ENCODE peak calls at places on chromosomes 4 and X, in ten cellular contexts. G is A549; K is CD4-positive, CD25-positive, alpha-beta regulatory T cell; H is pancreas; M is transverse colon; L is Karpas-422; R is heart left ventricle; P is body of pancreas; J is cardiac muscle cell; E is upper lobe of right lung. Q is an unnamed sample. For H3K4me1, the result is how much of the 10 kb centered on the place peaks cover.

GRCh38 chrX:13377537-13377936 is 57.7 kb upstream of the ATXN3L start:
- DNase-seq in G (no peak), K (no peak), H (no peak), M (no peak), L (no peak), R (peak), P (no peak), J (peak), E (no peak), Q (no peak)

GRCh38 chr4:140395668-140396067 is 22.2 kb downstream of the SCOC start:
- DNase-seq in G (no peak), K (no peak), H (no peak), M (no peak), L (no peak), R (no peak), P (no peak), J (no peak), E (no peak), Q (no peak)

GRCh38 chr4:52824603-52825310 is 37.4 kb upstream of the RASL11B start:
- DNase-seq in G (no peak), K (no peak), H (peak), M (no peak), L (no peak), R (peak), P (no peak), J (peak), E (no peak), Q (no peak)

GRCh38 chr4:140252144-140252741 is 98.3 kb upstream of the MAML3 start:
- DNase-seq in G (peak), K (no peak), H (no peak), M (peak), L (peak), R (no peak), P (peak), J (peak), E (peak), Q (no peak)

GRCh38 chr4:39452153-39452859 is 6.4 kb downstream of the RPL9 start:
- DNase-seq in G (no peak), K (no peak), H (no peak), M (no peak), L (no peak), R (no peak), P (no peak), J (no peak), E (no peak), Q (no peak)

GRCh38 chrX:71432733-71433132 is 66.6 kb downstream of the TAF1 start:
- DNase-seq in G (no peak), K (no peak), H (no peak), M (no peak), L (no peak), R (no peak), P (no peak), J (no peak), E (no peak), Q (no peak)

GRCh38 chr4:23889368-23889767 is 479 bp downstream of the PPARGC1A start:
- DNase-seq in G (no peak), K (no peak), H (no peak), M (no peak), L (no peak), R (no peak), P (no peak), J (no peak), E (no peak), Q (no peak)

GRCh38 chrX:40105791-40106676 is 8.3 kb upstream of the BCOR start:
- DNase-seq in G (peak), K (peak), H (peak), M (peak), L (peak), R (peak), P (peak), J (peak), E (peak), Q (peak)

GRCh38 chr4:99722006-99722405 is 64.4 kb upstream of the C4orf54 start:
- DNase-seq in G (no peak), K (no peak), H (no peak), M (no peak), L (no peak), R (no peak), P (no peak), J (no peak), E (no peak), Q (no peak)

GRCh38 chr4:43242611-43243010 is 350.1 kb downstream of the GRXCR1 start:
- DNase-seq in G (no peak), K (no peak), H (no peak), M (no peak), L (no peak), R (no peak), P (no peak), J (peak), E (no peak), Q (no peak)

GRCh38 chrX:110215411-110215810 is 102.5 kb downstream of the AMMECR1 start:
- DNase-seq in G (no peak), K (no peak), H (no peak), M (no peak), L (no peak), R (no peak), P (no peak), J (no peak), E (no peak), Q (no peak)

GRCh38 chr4:48654015-48654664 is 125.9 kb downstream of the FRYL start:
- DNase-seq in G (no peak), K (no peak), H (no peak), M (no peak), L (no peak), R (no peak), P (no peak), J (peak), E (no peak), Q (no peak)

GRCh38 chr4:54446556-54446955 is 211.2 kb upstream of the KIT start:
- DNase-seq in G (no peak), K (no peak), H (no peak), M (no peak), L (no peak), R (no peak), P (no peak), J (peak), E (no peak), Q (no peak)

GRCh38 chr4:4861592-4862551 is 2.4 kb downstream of the MSX1 start:
- DNase-seq in G (no peak), K (no peak), H (no peak), M (no peak), L (no peak), R (no peak), P (no peak), J (no peak), E (no peak), Q (no peak)

GRCh38 chrX:119734897-119735339 is 23.5 kb upstream of the SOWAHD start:
- DNase-seq in G (no peak), K (no peak), H (peak), M (peak), L (no peak), R (peak), P (peak), J (peak), E (peak), Q (no peak)

DNA sequence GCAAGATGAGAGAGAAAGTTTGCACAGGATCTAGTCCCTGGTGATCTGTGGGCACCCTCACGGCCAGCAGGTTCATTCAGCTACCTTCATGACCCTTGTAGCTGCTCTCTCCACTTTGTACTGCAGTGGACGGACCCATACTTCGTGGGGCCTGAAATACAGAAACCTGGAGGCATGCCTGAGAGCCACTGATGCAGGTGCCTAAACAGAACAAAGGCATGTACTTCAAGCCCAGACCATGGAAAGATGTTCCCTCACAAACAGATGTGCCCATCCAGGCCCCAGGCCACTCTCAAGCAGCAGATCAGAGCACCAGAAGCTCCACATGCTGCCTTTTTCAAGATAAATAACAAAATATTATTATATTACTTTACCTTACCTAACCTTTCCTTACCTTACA is 1629.0 kb downstream of the ARAP2 start:
- DNase-seq in G (no peak), K (no peak), H (no peak), M (no peak), L (no peak), R (no peak), P (no peak), J (no peak), E (peak), Q (no peak)
- H3K4me1 ChIP-seq in G (under half), K (under half), H (under half), M (under half), L (under half), R (under half), P (under half), J (under half), E (under half), Q (under half)

GRCh38 chr4:41321216-41321945 is 64.7 kb downstream of the UCHL1 start:
- DNase-seq in G (no peak), K (no peak), H (no peak), M (no peak), L (no peak), R (no peak), P (no peak), J (no peak), E (no peak), Q (no peak)

GRCh38 chr4:41318839-41319530 is 62.3 kb downstream of the UCHL1 start:
- DNase-seq in G (peak), K (no peak), H (no peak), M (no peak), L (no peak), R (no peak), P (no peak), J (no peak), E (no peak), Q (no peak)

GRCh38 chr4:41320786-41321185 is 64.1 kb downstream of the UCHL1 start:
- DNase-seq in G (no peak), K (no peak), H (no peak), M (no peak), L (no peak), R (no peak), P (no peak), J (no peak), E (no peak), Q (no peak)

GRCh38 chr4:41320278-41320677 is 63.5 kb downstream of the UCHL1 start:
- DNase-seq in G (no peak), K (no peak), H (no peak), M (no peak), L (no peak), R (no peak), P (no peak), J (no peak), E (no peak), Q (no peak)

GRCh38 chr4:41319553-41319952 is 62.8 kb downstream of the UCHL1 start:
- DNase-seq in G (peak), K (no peak), H (no peak), M (no peak), L (no peak), R (no peak), P (no peak), J (no peak), E (no peak), Q (no peak)
- H3K27ac ChIP-seq in G (peak), K (no peak), H (no peak), M (no peak), L (no peak), R (no peak), P (no peak), J (no peak), E (no peak), Q (no peak)

GRCh38 chrX:149715468-149715867 is 3.6 kb downstream of the MAGEA11 start:
- DNase-seq in G (no peak), K (no peak), H (no peak), M (no peak), L (peak), R (no peak), P (no peak), J (no peak), E (no peak), Q (no peak)

GRCh38 chrX:149721778-149722177 is 9.9 kb downstream of the MAGEA11 start:
- DNase-seq in G (no peak), K (no peak), H (no peak), M (peak), L (no peak), R (no peak), P (no peak), J (no peak), E (no peak), Q (no peak)

GRCh38 chrX:149717803-149718202 is 5.9 kb downstream of the MAGEA11 start:
- DNase-seq in G (no peak), K (no peak), H (no peak), M (peak), L (no peak), R (no peak), P (no peak), J (no peak), E (no peak), Q (no peak)

GRCh38 chrX:149718757-149719156 is 6.9 kb downstream of the MAGEA11 start:
- DNase-seq in G (no peak), K (no peak), H (no peak), M (no peak), L (no peak), R (no peak), P (no peak), J (no peak), E (no peak), Q (no peak)

GRCh38 chrX:149720021-149720689 is 8.3 kb downstream of the MAGEA11 start:
- DNase-seq in G (no peak), K (no peak), H (peak), M (peak), L (no peak), R (no peak), P (peak), J (no peak), E (no peak), Q (no peak)
- H3K4me3 ChIP-seq in G (no peak), K (no peak), H (no peak), M (no peak), L (no peak), R (no peak), P (no peak), J (no peak), E (no peak), Q (no peak)

DNA sequence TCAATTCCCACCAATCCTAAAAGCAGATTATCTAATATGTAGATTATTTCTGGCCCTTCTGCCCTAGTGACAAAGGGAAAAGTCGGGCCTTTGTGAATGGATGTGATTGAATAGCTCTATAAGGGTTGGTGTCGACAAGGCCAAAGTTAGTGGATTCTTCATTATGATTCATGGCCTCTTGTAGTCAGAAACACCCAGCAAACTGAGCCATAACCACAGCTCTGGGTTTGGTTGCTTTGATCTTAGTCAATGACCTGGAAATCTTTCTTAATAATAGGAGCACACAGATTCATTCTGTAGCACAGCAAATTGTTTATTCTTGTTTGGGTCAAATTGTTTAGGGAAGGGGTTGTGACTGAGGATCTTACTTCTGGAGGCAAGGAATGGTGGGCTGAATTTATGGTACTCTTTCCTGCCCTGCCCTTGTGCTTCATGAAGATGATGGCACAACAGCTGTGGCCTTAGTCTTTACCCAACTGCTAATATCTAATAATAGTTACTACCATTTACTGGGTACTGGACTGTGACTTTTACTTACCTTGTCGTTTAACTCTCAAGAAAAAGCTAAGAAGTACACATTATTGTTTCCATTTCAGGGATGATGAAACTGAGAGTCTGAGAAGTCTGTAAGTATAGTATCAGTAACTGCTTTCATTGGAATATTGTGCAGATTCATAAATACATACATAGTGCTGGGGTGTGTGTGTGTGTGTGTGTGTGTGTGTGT is 74.0 kb downstream of the AFF2 start:
- DNase-seq in G (no peak), K (no peak), H (no peak), M (no peak), L (peak), R (no peak), P (no peak), J (no peak), E (no peak), Q (no peak)
- H3K4me1 ChIP-seq in G (under half), K (under half), H (under half), M (under half), L (half or more), R (under half), P (under half), J (under half), E (under half), Q (under half)

DNA sequence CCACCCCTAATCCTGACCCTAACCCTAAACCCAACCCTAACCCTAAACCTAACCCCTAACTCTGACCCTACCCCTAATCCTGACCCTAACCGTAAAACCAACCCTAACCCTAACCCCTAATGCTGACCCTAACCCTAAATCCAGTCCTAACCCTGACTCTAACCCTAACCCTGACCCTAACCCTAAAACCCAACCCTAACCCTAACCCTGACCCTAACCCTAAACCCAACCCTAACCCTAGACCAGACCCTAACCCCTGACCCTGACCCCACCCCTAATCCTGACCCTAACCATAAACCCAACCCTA is 708 bp upstream of the PCGF3 start:
- DNase-seq in G (no peak), K (no peak), H (no peak), M (no peak), L (no peak), R (no peak), P (no peak), J (no peak), E (no peak), Q (no peak)
- H3K27ac ChIP-seq in G (peak), K (peak), H (no peak), M (peak), L (no peak), R (no peak), P (no peak), J (no peak), E (peak), Q (peak)